ENCODE peak calls at places on chromosome 3, in nine cellular contexts. O, I, X, Z, H, D, F, J and T are unnamed samples.

GRCh38 chr3:66490214-66490613 is 10.6 kb downstream of the LRIG1 start:
- DNase-seq in O (peak; percentile 25), I (no peak), X (no peak), Z (no peak), H (no peak), D (no peak), F (peak; percentile 36), J (no peak), T (peak; percentile 55)

GRCh38 chr3:46383211-46383945 is 12.6 kb downstream of the CCR5 start:
- DNase-seq in O (no peak), I (no peak), X (no peak), Z (no peak), H (no peak), D (no peak), F (no peak), J (no peak), T (no peak)

GRCh38 chr3:167406876-167407492 is 26.9 kb upstream of the ZBBX start:
- DNase-seq in O (no peak), I (peak; percentile 2), X (peak; percentile 70), Z (peak; percentile 90), H (peak; percentile 15), D (no peak), F (peak; percentile 64), J (peak; percentile 59), T (peak; percentile 24)

GRCh38 chr3:6526861-6527260 is 334.1 kb upstream of the GRM7 start:
- DNase-seq in O (no peak), I (no peak), X (no peak), Z (no peak), H (no peak), D (no peak), F (no peak), J (no peak), T (no peak)

GRCh38 chr3:134817297-134817696 is 22.2 kb downstream of the EPHB1 start:
- DNase-seq in O (no peak), I (no peak), X (no peak), Z (no peak), H (no peak), D (no peak), F (no peak), J (no peak), T (no peak)

GRCh38 chr3:41598804-41599481 is 363.0 kb downstream of the ULK4 start:
- DNase-seq in O (peak; percentile 61), I (no peak), X (no peak), Z (no peak), H (no peak), D (no peak), F (peak; percentile 59), J (no peak), T (peak; percentile 44)

GRCh38 chr3:124422805-124423204 is 307.4 kb upstream of the UMPS start:
- DNase-seq in O (no peak), I (no peak), X (no peak), Z (no peak), H (no peak), D (no peak), F (no peak), J (no peak), T (no peak)

GRCh38 chr3:27521179-27521871 is 37.1 kb upstream of the SLC4A7 start:
- DNase-seq in O (peak; percentile 93), I (peak; percentile 72), X (no peak), Z (no peak), H (peak; percentile 86), D (no peak), F (peak; percentile 92), J (no peak), T (peak; percentile 97)

GRCh38 chr3:149706905-149707304 is 45.4 kb downstream of the COMMD2 start:
- DNase-seq in O (no peak), I (no peak), X (no peak), Z (no peak), H (no peak), D (no peak), F (peak; percentile 54), J (no peak), T (peak; percentile 44)